ENCODE peak calls at places on chromosomes 1 and 21, in four cellular contexts. One of them, this sample, is unnamed.

GRCh38 chr1:100130552-100131077 is 2.1 kb downstream of the SASS6 start:
- DNase-seq in HEK293T: no peak
- DNase-seq in HepG2: peak
- DNase-seq in GM12878: no peak
- DNase-seq in this sample: no peak

GRCh38 chr1:209645574-209646452 is 6.4 kb downstream of the LAMB3 start:
- DNase-seq in HepG2: no peak
- DNase-seq in HEK293T: no peak
- DNase-seq in GM12878: no peak
- DNase-seq in this sample: peak

GRCh38 chr1:72557446-72558049 is 275.2 kb upstream of the NEGR1 start:
- DNase-seq in HEK293T: no peak
- DNase-seq in GM12878: no peak
- DNase-seq in HepG2: no peak
- DNase-seq in this sample: no peak

GRCh38 chr21:31282095-31282709 is 61.9 kb downstream of the TIAM1 start:
- DNase-seq in GM12878: no peak
- DNase-seq in HEK293T: no peak
- DNase-seq in HepG2: no peak
- DNase-seq in this sample: peak

GRCh38 chr1:233357595-233358446 is 30.3 kb downstream of the MAP3K21 start:
- DNase-seq in GM12878: no peak
- DNase-seq in HEK293T: no peak
- DNase-seq in HepG2: no peak
- DNase-seq in this sample: no peak

GRCh38 chr1:41504126-41505035 is 19.9 kb upstream of the EDN2 start:
- DNase-seq in HepG2: no peak
- DNase-seq in HEK293T: no peak
- DNase-seq in GM12878: no peak
- DNase-seq in this sample: no peak

GRCh38 chr1:22711591-22712501 is 1.2 kb downstream of the EPHB2 start:
- DNase-seq in HEK293T: no peak
- DNase-seq in GM12878: no peak
- DNase-seq in HepG2: no peak
- DNase-seq in this sample: no peak

GRCh38 chr21:35783686-35784085 is 276.6 kb downstream of the SETD4 start:
- DNase-seq in HEK293T: no peak
- DNase-seq in HepG2: no peak
- DNase-seq in GM12878: no peak
- DNase-seq in this sample: no peak

GRCh38 chr1:241703001-241703400 is 50.9 kb downstream of the WDR64 start:
- DNase-seq in HepG2: no peak
- DNase-seq in GM12878: no peak
- DNase-seq in HEK293T: no peak
- DNase-seq in this sample: no peak

GRCh38 chr1:18641005-18641941 is 10.6 kb downstream of the PAX7 start:
- DNase-seq in GM12878: no peak
- DNase-seq in HEK293T: peak
- DNase-seq in HepG2: no peak
- DNase-seq in this sample: no peak

GRCh38 chr21:16420086-16420724 is 690.4 kb downstream of the USP25 start:
- DNase-seq in HEK293T: peak
- DNase-seq in HepG2: peak
- DNase-seq in GM12878: no peak
- DNase-seq in this sample: no peak

GRCh38 chr1:160539896-160540858 is 17.1 kb upstream of the SLAMF6 start:
- DNase-seq in HepG2: peak
- DNase-seq in HEK293T: no peak
- DNase-seq in GM12878: peak
- DNase-seq in this sample: peak

GRCh38 chr1:12556368-12556930 is 61.6 kb downstream of the DHRS3 start:
- DNase-seq in HEK293T: no peak
- DNase-seq in GM12878: no peak
- DNase-seq in HepG2: no peak
- DNase-seq in this sample: no peak

GRCh38 chr21:44993321-44994015 is 53.6 kb downstream of the SLX9 start:
- DNase-seq in HEK293T: no peak
- DNase-seq in HepG2: no peak
- DNase-seq in GM12878: no peak
- DNase-seq in this sample: no peak

GRCh38 chr21:16468191-16468590 is 738.4 kb downstream of the USP25 start:
- DNase-seq in HEK293T: no peak
- DNase-seq in GM12878: no peak
- DNase-seq in HepG2: no peak
- DNase-seq in this sample: no peak

GRCh38 chr21:33924079-33924765 is 8.6 kb upstream of the ATP5PO start:
- DNase-seq in GM12878: peak
- DNase-seq in HepG2: peak
- DNase-seq in HEK293T: peak
- DNase-seq in this sample: peak

GRCh38 chr1:170503691-170504090 is 28.3 kb upstream of the GORAB start:
- DNase-seq in HEK293T: no peak
- DNase-seq in HepG2: no peak
- DNase-seq in GM12878: no peak
- DNase-seq in this sample: no peak

GRCh38 chr1:232952514-232953175 is 2.2 kb downstream of the NTPCR start:
- DNase-seq in HEK293T: peak
- DNase-seq in HepG2: peak
- DNase-seq in GM12878: peak
- DNase-seq in this sample: peak

GRCh38 chr1:230307213-230307612 is 118.9 kb downstream of the PGBD5 start:
- DNase-seq in HepG2: no peak
- DNase-seq in HEK293T: no peak
- DNase-seq in GM12878: no peak
- DNase-seq in this sample: no peak

GRCh38 chr1:155974208-155975165 is 3.9 kb downstream of the ARHGEF2 start:
- DNase-seq in HepG2: no peak
- DNase-seq in HEK293T: no peak
- DNase-seq in GM12878: no peak
- DNase-seq in this sample: no peak

GRCh38 chr1:207823880-207824566 is 72.2 kb downstream of the CD46 start:
- DNase-seq in HepG2: peak
- DNase-seq in GM12878: peak
- DNase-seq in HEK293T: peak
- DNase-seq in this sample: peak

GRCh38 chr1:54811066-54811465 is 9.9 kb upstream of the TTC22 start:
- DNase-seq in GM12878: no peak
- DNase-seq in HepG2: no peak
- DNase-seq in HEK293T: no peak
- DNase-seq in this sample: no peak
- TF ChIP-seq SP1 in GM12878: no peak
- TF ChIP-seq SP1 in HepG2: no peak
- TF ChIP-seq SP1 in HEK293T: no peak
- TF ChIP-seq SP1 in this sample: no peak

GRCh38 chr1:203289281-203289981 is 15.9 kb upstream of the BTG2 start:
- DNase-seq in HEK293T: no peak
- DNase-seq in GM12878: peak
- DNase-seq in HepG2: no peak
- DNase-seq in this sample: peak
- TF ChIP-seq BHLHE40 in HEK293T: no peak
- TF ChIP-seq BHLHE40 in GM12878: peak
- TF ChIP-seq BHLHE40 in HepG2: no peak
- TF ChIP-seq BHLHE40 in this sample: peak

GRCh38 chr1:76713535-76713934 is 153.7 kb upstream of the ST6GALNAC5 start:
- DNase-seq in HepG2: no peak
- DNase-seq in GM12878: peak
- DNase-seq in HEK293T: no peak
- DNase-seq in this sample: no peak
- TF ChIP-seq SP1 in HepG2: no peak
- TF ChIP-seq SP1 in GM12878: no peak
- TF ChIP-seq SP1 in HEK293T: no peak
- TF ChIP-seq SP1 in this sample: no peak

GRCh38 chr1:21381354-21381753 is 58.6 kb upstream of the NBPF3 start:
- DNase-seq in GM12878: no peak
- DNase-seq in HepG2: no peak
- DNase-seq in HEK293T: no peak
- DNase-seq in this sample: peak

GRCh38 chr1:21384620-21385019 is 55.3 kb upstream of the NBPF3 start:
- DNase-seq in HepG2: no peak
- DNase-seq in GM12878: peak
- DNase-seq in HEK293T: no peak
- DNase-seq in this sample: peak

GRCh38 chr1:21383785-21384401 is 56.0 kb upstream of the NBPF3 start:
- DNase-seq in HepG2: no peak
- DNase-seq in HEK293T: no peak
- DNase-seq in GM12878: peak
- DNase-seq in this sample: no peak

GRCh38 chr1:21379571-21379970 is 60.4 kb upstream of the NBPF3 start:
- DNase-seq in HEK293T: no peak
- DNase-seq in GM12878: no peak
- DNase-seq in HepG2: no peak
- DNase-seq in this sample: no peak

DNA sequence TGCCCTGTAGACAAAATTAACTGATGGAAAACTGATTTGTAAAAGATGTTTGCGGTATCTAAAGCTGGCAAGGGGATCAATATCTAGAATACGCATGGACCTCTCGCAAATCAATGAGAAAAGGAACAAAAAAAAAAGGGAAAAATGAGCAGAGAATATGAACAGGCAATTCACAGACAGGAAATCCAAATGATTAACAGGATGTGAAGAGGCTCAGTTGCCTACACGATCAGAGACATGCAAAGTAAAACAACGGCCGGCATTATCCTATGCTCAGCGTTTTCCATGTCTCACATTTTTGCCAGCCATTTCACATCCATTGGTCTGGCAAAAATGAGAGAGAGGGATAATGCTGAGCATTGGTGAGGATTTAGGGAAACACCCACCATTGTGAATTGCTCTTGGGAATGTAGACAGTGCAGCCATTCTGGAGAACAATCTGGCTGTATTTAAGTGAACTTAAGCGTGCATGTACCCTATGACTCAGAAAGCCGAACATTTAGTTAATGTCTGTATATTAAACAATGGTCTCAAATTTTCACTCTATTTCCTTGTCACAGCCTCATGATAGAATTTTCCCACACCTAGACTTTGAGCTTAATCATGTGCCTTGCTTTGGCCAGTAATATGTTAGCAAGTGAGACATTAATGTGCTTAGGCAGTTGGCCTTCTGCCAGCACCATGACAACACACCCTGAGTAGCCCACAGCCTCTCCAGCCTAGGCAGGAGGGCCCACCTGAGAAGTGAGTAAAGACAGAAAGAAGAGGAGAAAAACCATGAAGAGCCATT is 61.0 kb upstream of the NBPF3 start:
- DNase-seq in HepG2: no peak
- DNase-seq in GM12878: no peak
- DNase-seq in HEK293T: no peak
- DNase-seq in this sample: peak
- TF ChIP-seq BHLHE40 in HepG2: no peak
- TF ChIP-seq BHLHE40 in GM12878: no peak
- TF ChIP-seq BHLHE40 in HEK293T: no peak
- TF ChIP-seq BHLHE40 in this sample: no peak

GRCh38 chr1:76993036-76993435 is 125.8 kb downstream of the ST6GALNAC5 start:
- DNase-seq in GM12878: no peak
- DNase-seq in HepG2: no peak
- DNase-seq in HEK293T: no peak
- DNase-seq in this sample: no peak

GRCh38 chr1:76998582-76999189 is 131.4 kb downstream of the ST6GALNAC5 start:
- DNase-seq in GM12878: no peak
- DNase-seq in HepG2: no peak
- DNase-seq in HEK293T: no peak
- DNase-seq in this sample: no peak
- TF ChIP-seq SP1 in GM12878: no peak
- TF ChIP-seq SP1 in HepG2: no peak
- TF ChIP-seq SP1 in HEK293T: no peak
- TF ChIP-seq SP1 in this sample: no peak

DNA sequence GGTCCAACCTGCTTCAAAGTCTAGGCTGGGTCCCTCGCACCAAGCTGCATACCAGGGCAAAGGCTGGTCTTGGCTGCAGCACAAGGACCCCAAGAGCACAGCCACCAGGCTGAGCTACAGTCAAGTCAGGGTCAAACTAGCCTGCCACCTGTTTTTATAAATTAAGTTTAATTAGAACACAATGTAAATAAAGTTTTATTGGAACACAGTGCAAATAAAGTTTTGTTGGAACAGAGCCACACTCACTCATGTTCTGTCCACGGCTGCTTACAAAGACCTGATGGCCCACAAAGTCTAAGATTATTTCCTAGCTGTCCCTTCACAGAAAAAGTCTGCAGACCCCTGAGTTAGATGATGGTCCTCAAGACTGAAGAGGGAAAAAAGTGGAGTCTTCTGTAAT is 66.2 kb downstream of the MRPL37 start:
- DNase-seq in HepG2: no peak
- DNase-seq in HEK293T: no peak
- DNase-seq in GM12878: no peak
- DNase-seq in this sample: no peak
- TF ChIP-seq BHLHE40 in HepG2: no peak
- TF ChIP-seq BHLHE40 in HEK293T: no peak
- TF ChIP-seq BHLHE40 in GM12878: no peak
- TF ChIP-seq BHLHE40 in this sample: no peak

DNA sequence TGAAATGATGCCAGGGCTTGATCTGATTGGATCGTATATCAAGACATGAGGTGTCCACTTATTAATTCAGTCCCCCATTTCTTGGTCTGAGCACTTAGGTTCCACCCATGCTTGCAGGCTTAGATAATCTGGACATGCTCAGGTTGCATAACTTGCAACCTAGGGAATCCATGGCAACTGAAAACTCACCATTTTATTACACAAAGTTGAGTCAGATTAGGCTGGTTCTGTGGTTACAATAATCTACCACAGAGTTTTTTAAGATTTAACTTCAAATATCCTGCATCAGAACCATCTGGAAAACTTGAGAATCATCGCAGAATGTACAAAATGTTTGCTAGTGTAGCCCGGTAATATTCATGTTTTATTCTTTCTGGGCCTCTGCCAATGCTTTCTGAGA is 707.1 kb upstream of the ADAMTS5 start:
- DNase-seq in GM12878: no peak
- DNase-seq in HEK293T: no peak
- DNase-seq in HepG2: no peak
- DNase-seq in this sample: no peak
- TF ChIP-seq SP1 in GM12878: no peak
- TF ChIP-seq SP1 in HEK293T: no peak
- TF ChIP-seq SP1 in HepG2: no peak
- TF ChIP-seq SP1 in this sample: no peak

GRCh38 chr21:25891596-25891995 is 156.8 kb downstream of the GABPA start:
- DNase-seq in HEK293T: no peak
- DNase-seq in HepG2: no peak
- DNase-seq in GM12878: no peak
- DNase-seq in this sample: no peak

GRCh38 chr21:25896657-25897056 is 161.9 kb downstream of the GABPA start:
- DNase-seq in GM12878: no peak
- DNase-seq in HEK293T: no peak
- DNase-seq in HepG2: no peak
- DNase-seq in this sample: no peak

GRCh38 chr21:25898671-25899070 is 163.9 kb downstream of the GABPA start:
- DNase-seq in HepG2: no peak
- DNase-seq in HEK293T: no peak
- DNase-seq in GM12878: no peak
- DNase-seq in this sample: no peak

GRCh38 chr21:25897383-25897782 is 162.6 kb downstream of the GABPA start:
- DNase-seq in HEK293T: no peak
- DNase-seq in HepG2: no peak
- DNase-seq in GM12878: no peak
- DNase-seq in this sample: no peak

GRCh38 chr21:25895565-25896205 is 160.9 kb downstream of the GABPA start:
- DNase-seq in GM12878: no peak
- DNase-seq in HepG2: no peak
- DNase-seq in HEK293T: no peak
- DNase-seq in this sample: peak
- TF ChIP-seq BHLHE40 in GM12878: no peak
- TF ChIP-seq BHLHE40 in HepG2: no peak
- TF ChIP-seq BHLHE40 in HEK293T: no peak
- TF ChIP-seq BHLHE40 in this sample: no peak